ENCODE peak calls at places on chromosomes 13 and 19, in eight cellular contexts. G, M, C, H, V, B, O and N are unnamed samples. For H3K4me1, the result is how much of the 10 kb centered on the place peaks cover.

GRCh38 chr19:43534811-43535761 is 2.1 kb downstream of the ZNF575 start:
- DNase-seq in G (peak), M (peak), C (peak), H (no peak), V (peak), B (peak), O (peak), N (peak)

GRCh38 chr19:52086481-52086880 is 9.1 kb downstream of the ZNF841 start:
- DNase-seq in G (peak), M (no peak), C (no peak), H (no peak), V (no peak), B (no peak), O (no peak), N (no peak)

GRCh38 chr13:49998714-49999624 is 2.1 kb downstream of the TRIM13 start:
- DNase-seq in G (no peak), M (no peak), C (no peak), H (no peak), V (no peak), B (no peak), O (no peak), N (no peak)

GRCh38 chr13:80690208-80690607 is 349.3 kb upstream of the SPRY2 start:
- DNase-seq in G (no peak), M (no peak), C (no peak), H (no peak), V (no peak), B (no peak), O (no peak), N (no peak)

GRCh38 chr19:15136234-15136954 is 29.2 kb downstream of the SYDE1 start:
- DNase-seq in G (no peak), M (no peak), C (no peak), H (no peak), V (no peak), B (no peak), O (no peak), N (no peak)

GRCh38 chr13:78131811-78132210 is 213.2 kb upstream of the EDNRB start:
- DNase-seq in G (peak), M (no peak), C (no peak), H (no peak), V (no peak), B (no peak), O (no peak), N (no peak)

GRCh38 chr19:13987101-13987890 is 18.8 kb downstream of the RFX1 start:
- DNase-seq in G (no peak), M (no peak), C (no peak), H (no peak), V (no peak), B (no peak), O (peak), N (peak)

GRCh38 chr19:7386308-7386707 is 37.6 kb downstream of the ARHGEF18 start:
- DNase-seq in G (no peak), M (no peak), C (peak), H (no peak), V (no peak), B (no peak), O (no peak), N (no peak)

GRCh38 chr19:34274827-34275625 is 20.7 kb downstream of the GARRE1 start:
- DNase-seq in G (peak), M (no peak), C (no peak), H (no peak), V (no peak), B (no peak), O (no peak), N (no peak)

GRCh38 chr13:36454962-36455361 is 22.7 kb downstream of the CCNA1 start:
- DNase-seq in G (no peak), M (no peak), C (no peak), H (no peak), V (no peak), B (no peak), O (no peak), N (no peak)

GRCh38 chr13:51981355-51981754 is 29.9 kb downstream of the ATP7B start:
- DNase-seq in G (peak), M (no peak), C (no peak), H (no peak), V (no peak), B (no peak), O (no peak), N (no peak)

GRCh38 chr13:109345433-109345941 is 440.9 kb downstream of the IRS2 start:
- DNase-seq in G (peak), M (no peak), C (no peak), H (no peak), V (no peak), B (no peak), O (no peak), N (no peak)

GRCh38 chr13:98300956-98301641 is 124.0 kb upstream of the RNF113B start:
- DNase-seq in G (peak), M (no peak), C (no peak), H (no peak), V (no peak), B (no peak), O (peak), N (peak)
- H3K4me1 ChIP-seq in G (under half), M (under half), C (under half), H (under half), V (under half), B (under half), O (under half), N (under half)

GRCh38 chr13:20175907-20176652 is 15.2 kb upstream of the GJA3 start:
- DNase-seq in G (no peak), M (no peak), C (no peak), H (no peak), V (no peak), B (no peak), O (no peak), N (no peak)

GRCh38 chr13:20173121-20173746 is 12.4 kb upstream of the GJA3 start:
- DNase-seq in G (no peak), M (no peak), C (no peak), H (no peak), V (no peak), B (no peak), O (no peak), N (no peak)

GRCh38 chr13:20174656-20175405 is 14.0 kb upstream of the GJA3 start:
- DNase-seq in G (peak), M (peak), C (peak), H (peak), V (peak), B (no peak), O (peak), N (peak)

GRCh38 chr13:20177049-20177831 is 15.5 kb downstream of the GJB2 start:
- DNase-seq in G (no peak), M (no peak), C (no peak), H (no peak), V (no peak), B (no peak), O (no peak), N (no peak)

DNA sequence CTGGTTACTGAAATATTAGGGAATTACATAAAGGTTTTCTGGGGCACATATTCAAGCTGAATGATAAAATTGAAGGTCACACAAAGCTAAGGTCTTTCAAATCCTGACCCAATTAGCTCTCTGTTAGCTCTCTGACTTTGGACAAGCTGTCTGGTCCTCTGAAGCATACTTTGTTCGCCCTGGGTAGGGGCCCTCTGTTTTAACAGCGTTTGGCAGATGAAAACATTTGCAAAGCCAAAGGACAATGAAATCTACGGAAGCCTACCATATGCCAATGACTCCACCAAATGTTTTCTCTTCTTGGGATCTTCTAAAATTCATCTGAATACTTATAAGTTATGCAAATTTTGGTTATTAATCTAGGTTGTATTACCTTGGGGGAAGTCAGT is 14.5 kb upstream of the GJA3 start:
- DNase-seq in G (no peak), M (no peak), C (no peak), H (no peak), V (no peak), B (no peak), O (no peak), N (no peak)
- TF ChIP-seq CTCF in G (no peak), M (no peak), C (no peak), H (no peak), V (no peak), B (no peak), O (no peak), N (no peak)

DNA sequence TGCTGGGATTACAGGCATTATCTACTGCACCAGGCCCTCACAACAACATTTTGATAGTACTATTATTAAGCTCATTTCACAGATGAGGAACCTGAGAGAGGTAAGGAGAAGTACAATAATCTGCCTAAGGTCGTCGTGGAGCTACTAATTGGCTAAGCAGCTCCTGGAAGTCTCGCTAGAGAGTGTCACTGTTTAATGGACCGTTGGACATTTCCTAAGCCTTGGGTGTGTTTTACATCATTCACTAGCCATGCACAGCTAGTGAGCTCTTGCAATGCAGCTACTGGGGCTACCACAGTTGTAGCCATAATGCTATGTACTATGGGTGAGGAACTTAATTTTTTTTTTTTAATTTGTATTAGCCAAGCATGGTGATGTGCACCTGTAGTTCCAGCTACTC is 34.0 kb upstream of the OR1M1 start:
- DNase-seq in G (no peak), M (no peak), C (no peak), H (no peak), V (no peak), B (no peak), O (no peak), N (no peak)
- H3K4me1 ChIP-seq in G (under half), M (under half), C (under half), H (under half), V (under half), B (under half), O (under half), N (under half)

DNA sequence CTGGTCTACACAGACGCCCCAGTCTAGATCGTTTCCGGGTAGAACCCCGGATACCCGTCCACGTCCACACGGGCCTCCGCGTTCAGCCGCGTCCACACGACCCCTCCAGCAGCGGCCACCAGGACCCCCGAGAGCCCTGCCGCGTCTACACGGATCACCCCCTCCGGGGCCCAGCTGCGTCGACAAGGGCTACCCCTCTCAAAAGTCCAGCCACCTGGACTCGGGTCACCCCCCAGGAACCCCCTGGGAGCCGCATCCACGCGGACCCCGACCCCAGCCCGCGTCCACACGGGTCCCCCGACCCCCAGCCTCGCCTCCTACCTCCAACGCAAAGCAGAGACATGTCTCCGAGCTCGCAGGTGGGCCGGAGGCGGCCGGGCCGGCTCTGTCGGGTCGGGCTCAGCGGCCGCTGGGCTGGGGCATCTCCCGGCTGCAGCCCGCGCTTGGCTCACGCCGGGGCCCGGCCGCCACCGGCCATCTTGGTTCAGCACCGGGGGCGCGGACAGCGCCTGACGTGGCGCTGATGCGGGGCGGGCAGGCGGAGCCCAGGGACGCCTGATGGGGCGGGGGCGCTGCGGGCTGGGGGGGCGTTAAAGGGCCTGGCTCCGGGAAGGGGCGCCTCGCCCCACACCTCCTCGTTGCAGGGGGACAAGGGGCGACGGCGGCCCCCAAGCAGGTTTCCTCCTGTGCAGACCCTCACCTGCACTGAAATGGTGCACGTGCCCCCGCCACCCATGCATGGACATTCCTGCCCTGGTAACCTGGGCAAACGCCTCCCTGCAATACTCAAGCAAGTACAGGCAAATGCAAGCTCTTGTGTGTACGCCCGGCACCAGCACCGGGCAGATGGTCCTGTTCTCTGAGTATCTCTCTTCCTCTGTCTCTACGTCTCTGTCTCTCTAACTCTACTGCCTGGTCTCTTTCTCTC is at the start of gene UNC13A:
- DNase-seq in G (peak), M (peak), C (peak), H (no peak), V (no peak), B (peak), O (peak), N (peak)
- TF ChIP-seq CTCF in G (no peak), M (no peak), C (no peak), H (no peak), V (no peak), B (no peak), O (no peak), N (no peak)

DNA sequence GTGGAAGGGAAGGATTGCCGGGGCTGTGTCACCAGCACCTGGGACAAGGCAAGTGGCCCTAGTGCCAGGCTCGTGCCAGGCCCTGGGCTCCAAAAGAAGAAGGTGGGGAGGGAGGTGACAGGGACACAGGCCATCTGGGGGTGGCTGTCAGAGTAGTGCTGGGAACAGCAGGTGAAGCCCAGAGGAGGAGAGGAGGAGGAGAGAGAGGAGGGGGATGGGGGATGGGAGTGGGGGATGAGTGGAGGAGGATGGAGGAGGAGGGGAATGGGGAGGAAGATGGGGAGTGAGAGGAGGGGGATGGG is 18.7 kb downstream of the LSM4 start:
- DNase-seq in G (no peak), M (no peak), C (no peak), H (no peak), V (no peak), B (no peak), O (peak), N (no peak)
- H3K4me1 ChIP-seq in G (under half), M (under half), C (half or more), H (under half), V (half or more), B (under half), O (under half), N (under half)

GRCh38 chr13:113084094-113084942 is 21.3 kb upstream of the F7 start:
- DNase-seq in G (no peak), M (no peak), C (no peak), H (peak), V (no peak), B (no peak), O (no peak), N (no peak)

GRCh38 chr13:113087923-113088690 is 17.5 kb upstream of the F7 start:
- DNase-seq in G (no peak), M (no peak), C (no peak), H (peak), V (no peak), B (peak), O (no peak), N (no peak)

GRCh38 chr13:113086991-113087922 is 18.3 kb upstream of the F7 start:
- DNase-seq in G (no peak), M (no peak), C (no peak), H (peak), V (no peak), B (no peak), O (no peak), N (no peak)

GRCh38 chr13:113084943-113085540 is 20.5 kb upstream of the F7 start:
- DNase-seq in G (no peak), M (no peak), C (no peak), H (no peak), V (no peak), B (no peak), O (no peak), N (no peak)

GRCh38 chr13:113086031-113086750 is 19.4 kb upstream of the F7 start:
- DNase-seq in G (no peak), M (no peak), C (peak), H (peak), V (no peak), B (no peak), O (no peak), N (no peak)
- TF ChIP-seq CTCF in G (peak), M (no peak), C (no peak), H (no peak), V (no peak), B (no peak), O (no peak), N (no peak)

GRCh38 chr13:40987606-40988280 is 31.4 kb downstream of the ELF1 start:
- DNase-seq in G (no peak), M (no peak), C (no peak), H (no peak), V (no peak), B (no peak), O (no peak), N (no peak)
- H3K4me1 ChIP-seq in G (under half), M (under half), C (under half), H (under half), V (under half), B (under half), O (half or more), N (under half)

DNA sequence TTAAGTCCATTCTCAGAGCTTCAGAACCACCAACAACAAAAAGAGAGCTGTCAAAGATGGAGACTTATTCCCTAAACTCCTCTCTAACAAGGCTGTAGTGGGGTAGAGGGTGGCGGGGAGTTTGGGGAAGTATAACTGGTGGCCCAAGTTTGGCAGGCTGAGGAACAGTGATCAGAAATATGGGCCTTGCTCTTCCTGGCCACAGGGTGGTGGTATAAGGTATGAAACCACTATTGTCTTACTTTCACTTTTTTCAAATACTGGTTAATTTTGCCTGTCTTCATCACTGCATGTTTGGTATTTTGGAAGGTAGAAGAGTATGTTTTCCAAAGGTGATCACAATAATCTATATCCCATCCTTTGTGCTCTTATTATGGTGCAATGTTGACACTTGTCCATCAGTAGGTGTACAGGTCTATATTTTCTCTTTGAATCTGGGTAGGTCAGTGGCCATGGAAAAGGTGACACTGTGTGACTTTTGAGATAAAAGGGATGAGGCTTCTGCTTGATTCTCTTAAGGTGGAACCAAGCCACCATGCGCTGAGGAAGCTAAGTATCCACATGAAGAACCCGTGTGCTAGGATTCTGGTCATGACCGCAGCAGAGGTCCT is 23.2 kb upstream of the GPC5 start:
- DNase-seq in G (peak), M (no peak), C (peak), H (no peak), V (no peak), B (no peak), O (no peak), N (no peak)
- TF ChIP-seq CTCF in G (peak), M (peak), C (no peak), H (peak), V (no peak), B (no peak), O (no peak), N (peak)